ENCODE peak calls at places on chromosome 3, in five cellular contexts. F, U, V, A and Y are unnamed samples. For H3K9me3, the result is how much of the 10 kb centered on the place peaks cover.

GRCh38 chr3:43093006-43093405 is 12.9 kb downstream of the POMGNT2 start:
- DNase-seq in F (no peak), U (no peak), A (no peak), V (no peak), Y (no peak)

GRCh38 chr3:139934557-139935070 is 371 bp upstream of the CLSTN2 start:
- DNase-seq in V (no peak), F (peak), U (peak), A (no peak), Y (peak)

GRCh38 chr3:179769411-179770247 is 116.8 kb downstream of the USP13 start:
- DNase-seq in A (no peak), U (no peak), V (no peak), F (no peak), Y (no peak)

GRCh38 chr3:24493951-24494615 is 567 bp downstream of the THRB start:
- DNase-seq in A (peak), F (peak), U (peak), V (peak), Y (peak)

GRCh38 chr3:48157950-48158376 is 30.3 kb downstream of the CDC25A start:
- DNase-seq in V (peak), A (peak), U (peak), F (peak), Y (peak)

GRCh38 chr3:10357592-10358308 is 36.8 kb upstream of the SEC13 start:
- DNase-seq in F (peak), U (peak), A (peak), V (no peak), Y (no peak)

GRCh38 chr3:193563999-193564398 is 9.3 kb upstream of the ATP13A4 start:
- DNase-seq in U (no peak), V (no peak), F (peak), A (peak), Y (peak)

GRCh38 chr3:197023998-197024651 is 5.5 kb downstream of the MELTF start:
- DNase-seq in U (no peak), V (no peak), F (no peak), A (no peak), Y (peak)

GRCh38 chr3:195910499-195910845 is 2.1 kb upstream of the TNK2 start:
- DNase-seq in U (no peak), F (no peak), A (no peak), V (no peak), Y (no peak)

GRCh38 chr3:153257673-153258351 is 95.8 kb downstream of the RAP2B start:
- DNase-seq in A (peak), F (no peak), V (no peak), U (peak), Y (peak)

GRCh38 chr3:73215286-73215685 is 153.8 kb downstream of the EBLN2 start:
- DNase-seq in F (peak), U (no peak), V (no peak), A (no peak), Y (no peak)

GRCh38 chr3:143644370-143645089 is 203.7 kb downstream of the SLC9A9 start:
- DNase-seq in F (peak), V (peak), A (peak), U (peak), Y (peak)

GRCh38 chr3:77039606-77040553 is at the start of gene ROBO2:
- DNase-seq in U (no peak), A (no peak), F (peak), V (peak), Y (peak)

GRCh38 chr3:98972720-98973119 is 71.2 kb upstream of the DCBLD2 start:
- DNase-seq in V (no peak), A (peak), F (no peak), U (peak), Y (no peak)

GRCh38 chr3:181311186-181311585 is 321.6 kb upstream of the DNAJC19 start:
- DNase-seq in F (no peak), A (no peak), V (no peak), U (no peak), Y (no peak)

GRCh38 chr3:33096103-33096868 is 660 bp downstream of the GLB1 start:
- DNase-seq in U (peak), A (peak), V (peak), F (peak), Y (no peak)

GRCh38 chr3:9808345-9809037 is 1.6 kb upstream of the TTLL3 start:
- DNase-seq in A (peak), V (peak), F (peak), U (peak), Y (peak)

GRCh38 chr3:133992951-133993595 is 36.7 kb downstream of the SLCO2A1 start:
- DNase-seq in A (no peak), F (no peak), V (no peak), U (no peak), Y (no peak)

GRCh38 chr3:38651153-38651789 is 1.8 kb upstream of the SCN5A start:
- DNase-seq in V (peak), A (peak), U (peak), F (peak), Y (peak)

GRCh38 chr3:141308588-141309218 is 59.6 kb upstream of the ZBTB38 start:
- DNase-seq in A (peak), V (peak), U (peak), F (peak), Y (peak)

GRCh38 chr3:43455233-43455632 is 166.6 kb downstream of the ANO10 start:
- DNase-seq in V (peak), A (peak), U (peak), F (peak), Y (peak)

GRCh38 chr3:47283596-47284364 is 1.0 kb downstream of the KLHL18 start:
- DNase-seq in V (peak), U (no peak), A (peak), F (no peak), Y (no peak)

GRCh38 chr3:64686446-64686908 is 1.3 kb downstream of the ADAMTS9 start:
- DNase-seq in V (peak), U (peak), F (no peak), A (peak), Y (peak)

GRCh38 chr3:147046916-147047315 is 359.4 kb downstream of the ZIC4 start:
- DNase-seq in A (no peak), F (no peak), V (no peak), U (no peak), Y (no peak)

GRCh38 chr3:169034401-169034800 is 629.1 kb downstream of the MECOM start:
- DNase-seq in U (no peak), V (no peak), F (peak), A (no peak), Y (no peak)

GRCh38 chr3:70184105-70184504 is 128.3 kb downstream of the MDFIC2 start:
- DNase-seq in V (no peak), U (no peak), F (no peak), A (no peak), Y (no peak)

GRCh38 chr3:4343258-4343657 is 40.1 kb downstream of the SETMAR start:
- DNase-seq in A (no peak), U (no peak), V (peak), F (no peak), Y (no peak)

GRCh38 chr3:129525341-129525968 is 3.0 kb upstream of the RHO start:
- DNase-seq in F (peak), V (no peak), U (no peak), A (no peak), Y (no peak)

GRCh38 chr3:169144691-169145090 is 518.8 kb downstream of the MECOM start:
- DNase-seq in U (no peak), V (peak), F (peak), A (peak), Y (no peak)

GRCh38 chr3:120162400-120162799 is 68.2 kb upstream of the GSK3B start:
- DNase-seq in F (peak), V (no peak), A (no peak), U (no peak), Y (no peak)

GRCh38 chr3:193586526-193586925 is 6.5 kb upstream of the OPA1 start:
- DNase-seq in U (no peak), V (no peak), A (no peak), F (no peak), Y (no peak)

GRCh38 chr3:118127992-118128391 is 906.7 kb downstream of the IGSF11 start:
- DNase-seq in U (no peak), V (no peak), A (no peak), F (no peak), Y (no peak)

GRCh38 chr3:149186726-149187125 is 34.9 kb downstream of the CP start:
- DNase-seq in V (no peak), U (no peak), A (no peak), F (no peak), Y (no peak)

GRCh38 chr3:138049157-138049919 is 39.4 kb downstream of the CLDN18 start:
- DNase-seq in V (peak), F (peak), A (no peak), U (no peak), Y (no peak)

GRCh38 chr3:94036909-94037507 is 8.6 kb upstream of the STX19 start:
- DNase-seq in A (peak), F (peak), U (peak), V (peak), Y (no peak)

GRCh38 chr3:174440741-174441587 is 418.2 kb upstream of the NAALADL2 start:
- DNase-seq in A (peak), U (peak), F (peak), V (peak), Y (peak)

GRCh38 chr3:13229291-13229949 is 156.2 kb upstream of the IQSEC1 start:
- DNase-seq in F (peak), V (peak), A (peak), U (peak), Y (peak)
- TF ChIP-seq CTCF in F (peak), V (peak), A (peak), U (peak), Y (peak)

GRCh38 chr3:31661993-31662392 is 129.3 kb downstream of the STT3B start:
- DNase-seq in U (no peak), V (no peak), A (no peak), F (no peak), Y (no peak)

GRCh38 chr3:31664031-31664430 is 131.3 kb downstream of the STT3B start:
- DNase-seq in F (no peak), A (no peak), U (no peak), V (no peak), Y (no peak)

GRCh38 chr3:31661286-31661685 is 128.6 kb downstream of the STT3B start:
- DNase-seq in U (no peak), V (no peak), F (no peak), A (no peak), Y (no peak)

GRCh38 chr3:31654998-31655397 is 122.3 kb downstream of the STT3B start:
- DNase-seq in F (no peak), U (no peak), V (no peak), A (no peak), Y (no peak)

DNA sequence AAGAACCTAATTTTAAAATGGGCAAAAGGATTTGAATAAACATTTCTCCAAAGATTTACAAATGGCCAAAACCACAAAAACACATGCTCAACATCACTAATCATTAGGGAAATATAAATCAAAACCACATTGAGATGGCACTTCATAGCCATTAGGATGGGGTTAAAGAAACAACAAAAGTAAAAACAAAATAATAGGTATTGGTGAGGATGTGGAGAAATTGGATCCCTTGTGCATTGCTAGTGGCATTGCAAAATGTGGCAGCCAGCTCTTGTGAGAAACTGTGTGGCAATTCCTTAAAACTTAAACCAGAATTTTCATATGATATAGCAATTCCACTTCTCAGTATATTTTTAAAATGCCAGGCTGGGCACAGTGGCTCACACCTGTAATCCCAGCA is 126.5 kb downstream of the STT3B start:
- DNase-seq in V (no peak), U (no peak), A (no peak), F (no peak), Y (no peak)
- H3K9me3 ChIP-seq in V (under half), U (under half), A (under half), F (under half), Y (under half)

GRCh38 chr3:155080692-155081091 is 573 bp downstream of the MME start:
- DNase-seq in F (no peak), V (no peak), A (no peak), U (no peak), Y (no peak)
- H3K4me3 ChIP-seq in F (peak), V (peak), A (peak), U (no peak), Y (no peak)

DNA sequence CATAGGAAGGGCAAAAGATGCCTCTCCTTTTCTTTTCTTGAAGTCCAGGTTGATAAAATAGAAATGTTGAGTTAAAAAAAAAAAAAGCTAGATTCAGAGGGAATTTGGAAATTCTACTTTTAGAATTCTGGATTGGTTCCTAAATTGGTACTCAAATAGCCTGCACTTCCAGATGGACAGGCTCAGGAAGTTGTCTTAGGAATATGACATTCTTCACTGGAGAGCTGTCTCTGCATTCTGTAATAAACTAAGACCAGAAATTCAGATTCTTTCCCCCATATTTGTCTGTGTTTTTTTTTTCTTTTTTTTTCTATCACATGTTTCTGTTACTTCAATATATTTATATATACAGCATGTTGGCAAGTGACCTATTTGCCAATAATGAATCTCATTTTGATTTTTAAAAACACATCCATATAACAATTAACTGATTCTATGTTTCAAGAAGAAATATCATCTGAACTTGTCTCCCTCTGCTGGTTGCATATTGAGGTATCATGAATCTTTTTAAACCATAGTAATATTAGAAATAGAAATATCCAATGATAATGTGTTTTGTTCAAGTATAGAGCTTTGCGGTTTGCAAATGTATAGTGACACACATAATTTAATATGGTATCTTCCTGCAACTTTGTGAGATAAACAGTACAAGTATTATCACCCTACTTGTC is 8.5 kb upstream of the LSAMP start:
- DNase-seq in F (peak), A (peak), V (no peak), U (no peak), Y (no peak)
- TF ChIP-seq CTCF in F (peak), A (peak), V (no peak), U (no peak), Y (no peak)

GRCh38 chr3:177898185-177898584 is 638.1 kb upstream of the KCNMB2 start:
- DNase-seq in F (no peak), A (no peak), V (no peak), U (no peak), Y (no peak)
- H3K9me3 ChIP-seq in F (under half), A (under half), V (under half), U (under half), Y (under half)

GRCh38 chr3:189771842-189772494 is 140.8 kb downstream of the TP63 start:
- DNase-seq in F (no peak), V (no peak), A (no peak), U (no peak), Y (no peak)
- H3K4me3 ChIP-seq in F (no peak), V (no peak), A (no peak), U (no peak), Y (no peak)